ENCODE peak calls at places on chromosome 1, in ten cellular contexts. M is NCI-H2081; R is RPMI7951; Z is skeletal muscle cell; A is ovary; U is lower lobe of right lung; W is activated CD4-positive, CD25-positive, alpha-beta regulatory T cell; B is AG08396; F is RCC 7860; L is HCEC 1CT. N is an unnamed sample.

GRCh38 chr1:154571964-154572288 is 4.3 kb downstream of the CHRNB2 start:
- DNase-seq in M (no peak), R (no peak), Z (no peak), A (no peak), U (no peak), W (no peak), B (no peak), F (no peak), L (no peak), N (no peak)

GRCh38 chr1:245096330-245097066 is 58.3 kb upstream of the KIF26B start:
- DNase-seq in M (no peak), R (no peak), Z (no peak), A (no peak), U (no peak), W (no peak), B (no peak), F (no peak), L (no peak), N (no peak)

GRCh38 chr1:65235867-65236805 is 73.2 kb upstream of the DNAJC6 start:
- DNase-seq in M (peak; percentile 46), R (peak; percentile 56), Z (no peak), A (no peak), U (no peak), W (no peak), B (no peak), F (peak; percentile 49), L (peak; percentile 39), N (peak; percentile 45)

GRCh38 chr1:156359973-156360372 is 9.0 kb upstream of the RHBG start:
- DNase-seq in M (no peak), R (peak; percentile 39), Z (no peak), A (no peak), U (no peak), W (no peak), B (peak; percentile 50), F (no peak), L (peak; percentile 47), N (peak; percentile 27)

GRCh38 chr1:209783338-209783737 is 1.0 kb downstream of the C1orf74 start:
- DNase-seq in M (no peak), R (no peak), Z (no peak), A (no peak), U (no peak), W (no peak), B (no peak), F (no peak), L (no peak), N (no peak)

GRCh38 chr1:215569987-215570824 is 3.1 kb downstream of the KCTD3 start:
- DNase-seq in M (no peak), R (no peak), Z (no peak), A (no peak), U (no peak), W (no peak), B (peak; percentile 16), F (no peak), L (peak; percentile 64), N (no peak)

GRCh38 chr1:156616463-156616862 is 2.8 kb upstream of the HAPLN2 start:
- DNase-seq in M (peak; percentile 28), R (peak; percentile 81), Z (peak; percentile 54), A (no peak), U (no peak), W (no peak), B (peak; percentile 39), F (peak; percentile 36), L (no peak), N (peak; percentile 38)

GRCh38 chr1:238377280-238377919 is 486.7 kb upstream of the ZP4 start:
- DNase-seq in M (no peak), R (no peak), Z (no peak), A (no peak), U (no peak), W (no peak), B (no peak), F (no peak), L (no peak), N (no peak)

GRCh38 chr1:196733091-196733970 is 41.3 kb upstream of the CFHR3 start:
- DNase-seq in M (no peak), R (no peak), Z (no peak), A (no peak), U (peak; percentile 9), W (no peak), B (no peak), F (no peak), L (no peak), N (no peak)

GRCh38 chr1:83548311-83548710 is 450.6 kb downstream of the TTLL7 start:
- DNase-seq in M (no peak), R (no peak), Z (no peak), A (no peak), U (no peak), W (no peak), B (no peak), F (no peak), L (no peak), N (no peak)

GRCh38 chr1:190172636-190173410 is 304.8 kb downstream of the BRINP3 start:
- DNase-seq in M (no peak), R (peak; percentile 10), Z (peak; percentile 19), A (no peak), U (no peak), W (no peak), B (no peak), F (no peak), L (peak; percentile 28), N (no peak)

GRCh38 chr1:84632975-84633427 is 57.3 kb downstream of the SSX2IP start:
- DNase-seq in M (no peak), R (peak; percentile 70), Z (peak; percentile 52), A (no peak), U (no peak), W (no peak), B (peak; percentile 48), F (peak; percentile 82), L (peak; percentile 68), N (peak; percentile 37)

GRCh38 chr1:200415693-200416593 is 6.1 kb upstream of the ZNF281 start:
- DNase-seq in M (no peak), R (peak; percentile 90), Z (peak; percentile 91), A (peak; percentile 62), U (no peak), W (no peak), B (peak; percentile 74), F (peak; percentile 91), L (peak; percentile 99), N (peak; percentile 92)

GRCh38 chr1:153585009-153585408 is 19.4 kb upstream of the S100A2 start:
- DNase-seq in M (no peak), R (no peak), Z (no peak), A (no peak), U (no peak), W (no peak), B (no peak), F (no peak), L (no peak), N (no peak)